ENCODE peak calls at places on chromosomes 16 and 17, in ten cellular contexts. One of them, this sample, is unnamed.
A peak's percentile ranks its signal among the peaks of the same experiment; 100 is the strongest.

GRCh38 chr17:9890124-9890523 is 14.9 kb downstream of the RCVRN start:
- DNase-seq in HepG2: peak; percentile 6
- DNase-seq in ovary: no peak
- DNase-seq in spleen: no peak
- DNase-seq in IMR-90: no peak
- DNase-seq in A549: peak; percentile 52
- DNase-seq in adrenal gland: no peak
- DNase-seq in lower leg skin: no peak
- DNase-seq in heart left ventricle: no peak
- DNase-seq in NB4: peak; percentile 75
- DNase-seq in this sample: no peak

GRCh38 chr17:53313746-53314145 is 509.0 kb upstream of the KIF2B start:
- DNase-seq in NB4: no peak
- DNase-seq in spleen: no peak
- DNase-seq in HepG2: no peak
- DNase-seq in lower leg skin: no peak
- DNase-seq in ovary: no peak
- DNase-seq in adrenal gland: no peak
- DNase-seq in IMR-90: no peak
- DNase-seq in A549: no peak
- DNase-seq in heart left ventricle: no peak
- DNase-seq in this sample: no peak

GRCh38 chr17:10618202-10618635 is 38.9 kb downstream of the MYH3 start:
- DNase-seq in IMR-90: peak; percentile 57
- DNase-seq in spleen: peak; percentile 87
- DNase-seq in A549: peak; percentile 87
- DNase-seq in adrenal gland: peak; percentile 66
- DNase-seq in HepG2: peak; percentile 70
- DNase-seq in NB4: peak; percentile 79
- DNase-seq in heart left ventricle: peak; percentile 39
- DNase-seq in lower leg skin: peak; percentile 47
- DNase-seq in ovary: peak; percentile 68
- DNase-seq in this sample: peak; percentile 60

GRCh38 chr17:44988256-44988942 is 20.3 kb upstream of the C1QL1 start:
- DNase-seq in adrenal gland: no peak
- DNase-seq in IMR-90: no peak
- DNase-seq in heart left ventricle: no peak
- DNase-seq in spleen: no peak
- DNase-seq in NB4: no peak
- DNase-seq in ovary: no peak
- DNase-seq in HepG2: no peak
- DNase-seq in lower leg skin: no peak
- DNase-seq in A549: no peak
- DNase-seq in this sample: no peak

GRCh38 chr17:14089179-14089578 is 19.9 kb downstream of the COX10 start:
- DNase-seq in ovary: no peak
- DNase-seq in NB4: no peak
- DNase-seq in heart left ventricle: no peak
- DNase-seq in lower leg skin: no peak
- DNase-seq in HepG2: no peak
- DNase-seq in A549: no peak
- DNase-seq in IMR-90: peak; percentile 25
- DNase-seq in adrenal gland: no peak
- DNase-seq in spleen: no peak
- DNase-seq in this sample: no peak

GRCh38 chr17:17645961-17646360 is 35.3 kb upstream of the RAI1 start:
- DNase-seq in heart left ventricle: no peak
- DNase-seq in adrenal gland: no peak
- DNase-seq in spleen: no peak
- DNase-seq in lower leg skin: no peak
- DNase-seq in ovary: no peak
- DNase-seq in A549: no peak
- DNase-seq in IMR-90: peak; percentile 28
- DNase-seq in HepG2: no peak
- DNase-seq in NB4: no peak
- DNase-seq in this sample: no peak

GRCh38 chr16:56199164-56199563 is 7.9 kb downstream of the GNAO1 start:
- DNase-seq in ovary: no peak
- DNase-seq in adrenal gland: no peak
- DNase-seq in IMR-90: no peak
- DNase-seq in lower leg skin: no peak
- DNase-seq in NB4: no peak
- DNase-seq in A549: no peak
- DNase-seq in heart left ventricle: no peak
- DNase-seq in spleen: no peak
- DNase-seq in HepG2: no peak
- DNase-seq in this sample: no peak

GRCh38 chr16:8919934-8920465 is 37.8 kb downstream of the LITAFD start:
- DNase-seq in heart left ventricle: no peak
- DNase-seq in adrenal gland: no peak
- DNase-seq in IMR-90: no peak
- DNase-seq in spleen: no peak
- DNase-seq in NB4: no peak
- DNase-seq in HepG2: no peak
- DNase-seq in A549: no peak
- DNase-seq in lower leg skin: no peak
- DNase-seq in ovary: no peak
- DNase-seq in this sample: no peak

GRCh38 chr17:7838291-7839075 is 4.5 kb downstream of the KDM6B start:
- DNase-seq in NB4: peak; percentile 83
- DNase-seq in A549: no peak
- DNase-seq in ovary: peak; percentile 71
- DNase-seq in lower leg skin: no peak
- DNase-seq in IMR-90: peak; percentile 78
- DNase-seq in adrenal gland: peak; percentile 54
- DNase-seq in spleen: peak; percentile 79
- DNase-seq in heart left ventricle: no peak
- DNase-seq in HepG2: peak; percentile 41
- DNase-seq in this sample: peak; percentile 69

DNA sequence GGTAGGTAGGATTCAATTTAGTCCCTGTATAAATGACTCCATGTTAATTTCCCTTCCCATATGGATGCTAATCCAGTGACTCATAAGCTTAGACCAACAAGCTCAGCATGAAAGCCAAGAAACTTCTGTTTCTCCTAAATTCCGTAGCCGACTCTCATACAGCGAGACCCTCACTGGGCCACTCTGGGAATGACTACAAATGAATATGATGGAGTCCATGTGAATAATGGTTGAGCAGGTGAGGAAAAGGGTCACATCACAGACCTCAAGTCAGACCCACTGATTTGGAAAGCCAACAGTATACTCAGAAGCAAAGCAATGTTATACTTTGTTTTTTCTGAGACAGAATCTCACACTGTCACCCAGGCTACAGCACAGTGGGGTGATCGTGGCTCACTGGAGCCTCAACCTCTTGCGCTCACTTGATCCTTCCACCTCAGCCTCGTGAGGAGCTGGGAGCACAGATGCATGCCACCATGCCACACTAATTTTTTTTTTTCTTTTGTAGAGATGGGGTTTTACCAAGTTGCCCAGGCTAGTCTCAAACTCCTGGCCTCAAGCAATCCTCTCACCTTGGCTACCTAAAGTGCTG is 14.6 kb downstream of the RSL1D1 start:
- DNase-seq in spleen: peak; percentile 30
- DNase-seq in ovary: no peak
- DNase-seq in IMR-90: peak; percentile 87
- DNase-seq in lower leg skin: no peak
- DNase-seq in adrenal gland: no peak
- DNase-seq in heart left ventricle: no peak
- DNase-seq in A549: no peak
- DNase-seq in NB4: no peak
- DNase-seq in HepG2: no peak
- DNase-seq in this sample: no peak
- TF ChIP-seq POLR2A in spleen: no peak
- TF ChIP-seq POLR2A in ovary: no peak
- TF ChIP-seq POLR2A in IMR-90: no peak
- TF ChIP-seq POLR2A in lower leg skin: no peak
- TF ChIP-seq POLR2A in adrenal gland: no peak
- TF ChIP-seq POLR2A in heart left ventricle: no peak
- TF ChIP-seq POLR2A in A549: no peak
- TF ChIP-seq POLR2A in NB4: no peak
- TF ChIP-seq POLR2A in HepG2: no peak
- TF ChIP-seq POLR2A in this sample: no peak

DNA sequence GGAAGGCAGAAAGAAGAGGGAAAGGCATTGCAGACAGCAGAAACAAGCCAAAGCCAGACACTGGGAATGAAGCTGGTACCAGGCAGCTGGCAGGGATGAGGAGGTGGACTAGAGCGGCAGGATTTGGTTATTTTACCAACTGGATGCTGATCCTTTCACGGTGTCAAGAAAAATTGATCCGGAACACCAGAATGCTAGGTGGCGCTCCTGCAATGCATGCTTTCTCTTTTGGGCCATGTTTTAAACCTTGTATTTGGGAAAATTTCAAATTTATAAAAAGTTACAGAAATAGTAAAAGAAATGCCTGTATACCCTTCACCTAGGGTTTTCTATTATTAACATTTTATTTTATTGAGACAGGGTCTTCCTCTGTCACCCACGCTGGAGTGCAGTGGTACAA is 224.7 kb downstream of the SOX9 start:
- DNase-seq in A549: no peak
- DNase-seq in heart left ventricle: no peak
- DNase-seq in lower leg skin: no peak
- DNase-seq in NB4: no peak
- DNase-seq in IMR-90: no peak
- DNase-seq in spleen: no peak
- DNase-seq in ovary: no peak
- DNase-seq in adrenal gland: no peak
- DNase-seq in HepG2: no peak
- DNase-seq in this sample: no peak
- TF ChIP-seq CTCF in A549: peak; percentile 22
- TF ChIP-seq CTCF in heart left ventricle: no peak
- TF ChIP-seq CTCF in lower leg skin: no peak
- TF ChIP-seq CTCF in NB4: no peak
- TF ChIP-seq CTCF in IMR-90: no peak
- TF ChIP-seq CTCF in spleen: no peak
- TF ChIP-seq CTCF in ovary: no peak
- TF ChIP-seq CTCF in adrenal gland: no peak
- TF ChIP-seq CTCF in HepG2: no peak
- TF ChIP-seq CTCF in this sample: no peak

DNA sequence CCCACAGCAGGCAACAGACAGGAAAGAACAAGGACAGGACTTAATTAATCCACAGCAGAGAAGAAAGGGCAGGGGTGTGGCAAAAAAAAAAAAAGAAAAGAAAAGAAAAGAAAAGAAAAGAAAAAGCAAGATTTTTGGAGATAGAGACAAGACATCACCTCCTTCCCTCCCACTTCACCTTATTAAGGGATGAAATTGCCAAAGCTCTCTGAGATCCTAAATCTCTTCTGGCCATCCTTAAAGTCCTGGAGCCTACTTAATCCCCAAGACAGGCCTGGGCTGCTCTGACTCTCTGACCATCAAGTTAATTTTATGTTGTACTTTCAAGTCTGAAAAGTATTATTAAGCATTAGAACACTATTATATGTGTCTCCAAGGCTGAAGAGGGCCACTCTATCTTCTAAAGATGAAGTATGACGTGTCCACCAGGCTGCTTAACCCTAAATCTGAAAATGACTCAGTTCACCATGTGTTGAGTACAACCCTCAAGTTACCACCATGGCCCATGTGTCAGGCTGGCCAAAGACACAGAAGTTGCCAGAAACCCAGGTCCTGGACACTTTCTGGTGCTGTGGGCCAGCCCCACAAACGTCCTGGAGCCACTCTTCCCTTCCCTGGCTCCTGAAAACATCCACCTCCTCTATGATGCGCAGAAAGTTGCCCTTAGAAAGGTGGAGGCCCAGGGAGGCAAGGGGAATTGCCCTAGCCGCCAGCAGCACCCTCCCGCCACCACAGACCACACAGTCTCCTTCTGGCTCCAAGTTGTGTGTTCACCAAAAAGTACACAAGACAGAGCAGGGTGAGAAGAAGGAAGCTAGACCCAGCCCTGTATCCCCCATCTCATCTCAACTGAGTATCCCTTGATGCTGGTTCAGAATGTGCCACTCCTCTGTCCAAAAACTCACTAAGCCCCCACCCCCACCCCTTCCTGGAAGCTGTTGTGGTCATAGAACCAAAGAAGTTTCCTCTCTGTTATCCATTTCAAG is 2.7 kb downstream of the SOCS1 start:
- DNase-seq in heart left ventricle: no peak
- DNase-seq in spleen: no peak
- DNase-seq in NB4: peak; percentile 61
- DNase-seq in A549: no peak
- DNase-seq in lower leg skin: no peak
- DNase-seq in IMR-90: peak; percentile 84
- DNase-seq in ovary: no peak
- DNase-seq in adrenal gland: no peak
- DNase-seq in HepG2: no peak
- DNase-seq in this sample: no peak
- H3K4me3 ChIP-seq in heart left ventricle: no peak overlapping the region
- H3K4me3 ChIP-seq in spleen: peak overlapping the region; percentile 97
- H3K4me3 ChIP-seq in NB4: peak overlapping the region; percentile 48
- H3K4me3 ChIP-seq in A549: no peak overlapping the region
- H3K4me3 ChIP-seq in lower leg skin: no peak overlapping the region
- H3K4me3 ChIP-seq in IMR-90: peak overlapping the region; percentile 87
- H3K4me3 ChIP-seq in ovary: no peak overlapping the region
- H3K4me3 ChIP-seq in adrenal gland: no peak overlapping the region
- H3K4me3 ChIP-seq in HepG2: peak overlapping the region; percentile 87
- H3K4me3 ChIP-seq in this sample: no peak overlapping the region

GRCh38 chr17:58327363-58328194 is 1.0 kb downstream of the TSPOAP1 start:
- DNase-seq in spleen: peak; percentile 92
- DNase-seq in heart left ventricle: no peak
- DNase-seq in adrenal gland: no peak
- DNase-seq in A549: no peak
- DNase-seq in NB4: no peak
- DNase-seq in HepG2: no peak
- DNase-seq in lower leg skin: no peak
- DNase-seq in IMR-90: no peak
- DNase-seq in ovary: no peak
- DNase-seq in this sample: no peak

GRCh38 chr17:58328195-58329034 is at the start of gene TSPOAP1:
- DNase-seq in A549: no peak
- DNase-seq in spleen: peak; percentile 94
- DNase-seq in IMR-90: no peak
- DNase-seq in adrenal gland: no peak
- DNase-seq in heart left ventricle: no peak
- DNase-seq in HepG2: no peak
- DNase-seq in lower leg skin: no peak
- DNase-seq in ovary: no peak
- DNase-seq in NB4: peak; percentile 97
- DNase-seq in this sample: no peak

GRCh38 chr17:58325289-58325726 is 3.3 kb downstream of the TSPOAP1 start:
- DNase-seq in lower leg skin: no peak
- DNase-seq in HepG2: no peak
- DNase-seq in spleen: peak; percentile 82
- DNase-seq in ovary: peak; percentile 40
- DNase-seq in NB4: no peak
- DNase-seq in IMR-90: no peak
- DNase-seq in adrenal gland: peak; percentile 42
- DNase-seq in heart left ventricle: no peak
- DNase-seq in A549: no peak
- DNase-seq in this sample: peak; percentile 32

GRCh38 chr17:58325976-58326468 is 2.6 kb downstream of the TSPOAP1 start:
- DNase-seq in lower leg skin: no peak
- DNase-seq in ovary: no peak
- DNase-seq in adrenal gland: no peak
- DNase-seq in HepG2: no peak
- DNase-seq in A549: no peak
- DNase-seq in heart left ventricle: no peak
- DNase-seq in IMR-90: no peak
- DNase-seq in NB4: peak; percentile 60
- DNase-seq in spleen: peak; percentile 83
- DNase-seq in this sample: no peak

GRCh38 chr17:58326609-58327341 is 1.8 kb downstream of the TSPOAP1 start:
- DNase-seq in lower leg skin: no peak
- DNase-seq in A549: no peak
- DNase-seq in adrenal gland: no peak
- DNase-seq in heart left ventricle: no peak
- DNase-seq in IMR-90: no peak
- DNase-seq in spleen: peak; percentile 74
- DNase-seq in ovary: no peak
- DNase-seq in NB4: peak; percentile 41
- DNase-seq in HepG2: no peak
- DNase-seq in this sample: no peak
- TF ChIP-seq POLR2A in lower leg skin: no peak
- TF ChIP-seq POLR2A in A549: no peak
- TF ChIP-seq POLR2A in adrenal gland: no peak
- TF ChIP-seq POLR2A in heart left ventricle: no peak
- TF ChIP-seq POLR2A in IMR-90: no peak
- TF ChIP-seq POLR2A in spleen: no peak
- TF ChIP-seq POLR2A in ovary: no peak
- TF ChIP-seq POLR2A in NB4: no peak
- TF ChIP-seq POLR2A in HepG2: no peak
- TF ChIP-seq POLR2A in this sample: no peak